ENCODE peak calls at places on chromosomes 1 and 21, in six cellular contexts. O, P, A, Z, Q and R are unnamed samples.
A peak's percentile ranks its signal among the peaks of the same experiment; 100 is the strongest.

GRCh38 chr1:63593887-63594617 is 841 bp downstream of the PGM1 start:
- DNase-seq in O (peak; percentile 46), P (peak; percentile 33), A (peak; percentile 90), Z (peak; percentile 31), Q (peak; percentile 51), R (peak; percentile 90)

GRCh38 chr1:64686828-64687724 is 57.8 kb upstream of the RAVER2 start:
- DNase-seq in O (peak; percentile 20), P (peak; percentile 65), A (peak; percentile 56), Z (no peak), Q (peak; percentile 84), R (peak; percentile 11)

GRCh38 chr1:28064064-28064463 is 24.3 kb downstream of the EYA3 start:
- DNase-seq in O (no peak), P (peak; percentile 83), A (no peak), Z (no peak), Q (peak; percentile 72), R (peak; percentile 37)

GRCh38 chr1:12173631-12174121 is 6.9 kb downstream of the TNFRSF1B start:
- DNase-seq in O (no peak), P (peak; percentile 35), A (no peak), Z (no peak), Q (peak; percentile 35), R (peak; percentile 10)

GRCh38 chr1:160830321-160831153 is 32.1 kb downstream of the CD244 start:
- DNase-seq in O (peak; percentile 60), P (peak; percentile 18), A (peak; percentile 90), Z (no peak), Q (peak; percentile 42), R (peak; percentile 71)

GRCh38 chr1:19418503-19418971 is 66.8 kb downstream of the CAPZB start:
- DNase-seq in O (no peak), P (peak; percentile 84), A (no peak), Z (no peak), Q (peak; percentile 59), R (no peak)

GRCh38 chr1:212670301-212670700 is 29.3 kb downstream of the BATF3 start:
- DNase-seq in O (no peak), P (no peak), A (no peak), Z (no peak), Q (no peak), R (peak; percentile 10)

GRCh38 chr1:81803423-81804103 is 2.8 kb downstream of the ADGRL2 start:
- DNase-seq in O (peak; percentile 77), P (peak; percentile 2), A (peak; percentile 88), Z (no peak), Q (peak; percentile 66), R (no peak)

GRCh38 chr21:46424062-46424591 is 34.6 kb upstream of the DIP2A start:
- DNase-seq in O (no peak), P (no peak), A (peak; percentile 18), Z (no peak), Q (no peak), R (no peak)

GRCh38 chr21:28632718-28633408 is 359.8 kb downstream of the LTN1 start:
- DNase-seq in O (peak; percentile 31), P (peak; percentile 83), A (no peak), Z (no peak), Q (peak; percentile 60), R (peak; percentile 29)

GRCh38 chr21:33212159-33212851 is 17.4 kb upstream of the IFNAR2 start:
- DNase-seq in O (no peak), P (peak; percentile 83), A (peak; percentile 51), Z (no peak), Q (peak; percentile 48), R (peak; percentile 20)

GRCh38 chr1:51329443-51330325 is 678 bp downstream of the TTC39A start:
- DNase-seq in O (no peak), P (no peak), A (no peak), Z (no peak), Q (no peak), R (no peak)

GRCh38 chr1:18010408-18010807 is 97.2 kb upstream of the IGSF21 start:
- DNase-seq in O (no peak), P (no peak), A (peak; percentile 54), Z (no peak), Q (no peak), R (no peak)

GRCh38 chr1:204361781-204362180 is 2.1 kb upstream of the PLEKHA6 start:
- DNase-seq in O (no peak), P (no peak), A (no peak), Z (no peak), Q (no peak), R (no peak)

GRCh38 chr1:204360314-204360713 is 585 bp upstream of the PLEKHA6 start:
- DNase-seq in O (no peak), P (no peak), A (no peak), Z (no peak), Q (no peak), R (no peak)

GRCh38 chr1:204361341-204361771 is 1.6 kb upstream of the PLEKHA6 start:
- DNase-seq in O (no peak), P (no peak), A (no peak), Z (no peak), Q (no peak), R (no peak)

GRCh38 chr1:204363335-204364114 is 3.8 kb upstream of the PLEKHA6 start:
- DNase-seq in O (peak; percentile 79), P (peak; percentile 71), A (peak; percentile 86), Z (no peak), Q (peak; percentile 79), R (peak; percentile 86)

GRCh38 chr1:204362984-204363334 is 3.2 kb upstream of the PLEKHA6 start:
- DNase-seq in O (no peak), P (no peak), A (no peak), Z (no peak), Q (no peak), R (no peak)
- H3K27ac ChIP-seq in O (no peak overlapping the region), P (no peak overlapping the region), A (no peak overlapping the region), Z (no peak overlapping the region), Q (no peak overlapping the region), R (no peak overlapping the region)

GRCh38 chr1:29646161-29646775 is 409.9 kb downstream of the PTPRU start:
- DNase-seq in O (no peak), P (no peak), A (no peak), Z (no peak), Q (no peak), R (no peak)
- H3K79me1 ChIP-seq in O (no peaks in the 10 kb centered on the region), P (no peaks in the 10 kb centered on the region), A (no peaks in the 10 kb centered on the region), Z (no peaks in the 10 kb centered on the region), Q (no peaks in the 10 kb centered on the region), R (no peaks in the 10 kb centered on the region)

GRCh38 chr1:21325731-21326387 is 35.6 kb upstream of the ECE1 start:
- DNase-seq in O (no peak), P (no peak), A (no peak), Z (no peak), Q (no peak), R (no peak)
- H3K4me3 ChIP-seq in O (no peak overlapping the region), P (no peak overlapping the region), A (no peak overlapping the region), Z (no peak overlapping the region), Q (no peak overlapping the region), R (no peak overlapping the region)

GRCh38 chr21:18832950-18833349 is 429.4 kb upstream of the TMPRSS15 start:
- DNase-seq in O (no peak), P (no peak), A (no peak), Z (no peak), Q (peak; percentile 67), R (peak; percentile 77)
- H3K27ac ChIP-seq in O (no peak overlapping the region), P (no peak overlapping the region), A (no peak overlapping the region), Z (no peak overlapping the region), Q (no peak overlapping the region), R (no peak overlapping the region)

GRCh38 chr21:14353712-14354111 is 29.2 kb downstream of the HSPA13 start:
- DNase-seq in O (no peak), P (no peak), A (no peak), Z (no peak), Q (no peak), R (no peak)
- H3K79me1 ChIP-seq in O (no peaks in the 10 kb centered on the region), P (no peaks in the 10 kb centered on the region), A (no peaks in the 10 kb centered on the region), Z (no peaks in the 10 kb centered on the region), Q (no peaks in the 10 kb centered on the region), R (no peaks in the 10 kb centered on the region)

DNA sequence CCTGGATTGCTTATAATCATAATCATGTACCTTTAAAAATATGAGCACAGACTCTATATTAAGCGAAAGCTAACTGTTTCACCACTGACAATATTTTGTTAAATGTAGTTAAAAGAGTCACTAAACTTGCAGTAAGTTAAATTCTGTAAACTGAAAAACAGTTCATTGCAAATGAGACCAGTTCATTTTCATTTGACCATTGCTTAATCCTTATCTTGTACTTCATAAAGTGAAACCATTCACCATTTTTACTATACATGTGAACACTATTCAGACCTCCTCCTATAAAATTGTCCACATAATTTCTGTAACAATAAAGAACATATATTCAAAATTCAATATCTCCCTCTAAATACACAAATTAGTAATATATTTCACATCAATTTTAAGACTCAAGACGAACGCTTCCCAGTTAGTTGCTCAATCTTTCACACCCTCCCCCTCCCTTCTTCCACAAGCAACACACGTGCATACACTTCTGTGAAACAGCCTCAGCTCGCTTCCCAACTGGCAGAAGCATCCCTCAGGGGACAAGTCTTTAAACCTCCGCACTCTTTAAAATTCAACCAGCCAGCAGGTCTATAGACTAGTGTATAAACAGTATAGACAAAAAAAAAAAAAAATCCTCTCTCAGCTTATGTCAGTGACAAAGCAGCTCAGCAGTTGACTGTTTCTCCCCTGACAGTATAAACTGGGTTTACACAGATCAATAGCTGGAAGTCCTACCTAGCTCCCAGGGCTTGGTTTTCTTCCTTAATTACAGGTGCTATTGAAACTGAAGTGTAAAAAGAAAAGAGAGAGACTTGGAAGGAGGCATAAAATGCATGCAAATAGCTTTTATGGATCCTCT is 99.6 kb downstream of the DENND1B start:
- DNase-seq in O (no peak), P (peak; percentile 22), A (no peak), Z (no peak), Q (peak; percentile 33), R (no peak)
- H3K4me3 ChIP-seq in O (no peak overlapping the region), P (peak overlapping the region; percentile 35), A (no peak overlapping the region), Z (no peak overlapping the region), Q (peak overlapping the region; percentile 73), R (no peak overlapping the region)